ENCODE peak calls at places on chromosome 3, in ten cellular contexts. I, P, E, L, B, N, T, V, G and Q are unnamed samples.

GRCh38 chr3:169430687-169431404 is 232.7 kb downstream of the MECOM start:
- DNase-seq in T (no peak), E (peak; percentile 4), B (peak; percentile 3), I (peak; percentile 24), L (peak; percentile 57), P (peak; percentile 97), V (no peak), G (peak; percentile 85), N (no peak), Q (no peak)

GRCh38 chr3:44055951-44056350 is 185.7 kb upstream of the TOPAZ1 start:
- DNase-seq in B (peak; percentile 51), G (no peak), P (peak; percentile 69), E (no peak), L (no peak), T (no peak), N (no peak), V (no peak), I (no peak), Q (no peak)

GRCh38 chr3:149371723-149372114 is 5.7 kb downstream of the TM4SF1 start:
- DNase-seq in I (no peak), P (peak; percentile 21), G (peak; percentile 7), N (no peak), T (no peak), V (no peak), L (no peak), B (no peak), E (no peak), Q (no peak)

GRCh38 chr3:171967137-171967783 is 72.1 kb upstream of the FNDC3B start:
- DNase-seq in T (no peak), L (peak; percentile 85), B (peak; percentile 91), G (peak; percentile 88), E (no peak), P (peak; percentile 90), N (peak; percentile 86), I (no peak), V (no peak), Q (no peak)

GRCh38 chr3:139309880-139310279 is 33.9 kb upstream of the MRPS22 start:
- DNase-seq in E (no peak), V (no peak), I (no peak), P (peak; percentile 98), N (no peak), T (no peak), B (peak; percentile 84), G (peak; percentile 49), L (no peak), Q (no peak)

GRCh38 chr3:60742606-60743145 is 508.6 kb downstream of the FHIT start:
- DNase-seq in P (peak; percentile 85), G (peak; percentile 7), L (peak; percentile 28), V (no peak), N (no peak), E (peak; percentile 46), T (no peak), B (no peak), I (no peak), Q (no peak)

GRCh38 chr3:12393894-12394293 is 90.4 kb upstream of the TSEN2 start:
- DNase-seq in I (no peak), E (no peak), L (peak; percentile 92), B (peak; percentile 73), T (no peak), N (peak; percentile 86), P (peak; percentile 61), V (no peak), G (peak; percentile 97), Q (no peak)

GRCh38 chr3:141996437-141996836 is 120.0 kb downstream of the ATP1B3 start:
- DNase-seq in V (no peak), I (no peak), E (no peak), N (no peak), P (peak; percentile 7), L (no peak), G (no peak), B (no peak), T (no peak), Q (no peak)

GRCh38 chr3:129560269-129560787 is 17.4 kb downstream of the H1-8 start:
- DNase-seq in P (peak; percentile 95), N (peak; percentile 70), T (no peak), B (peak; percentile 85), L (peak; percentile 39), E (peak; percentile 23), G (peak; percentile 80), V (no peak), I (peak; percentile 62), Q (peak; percentile 86)

GRCh38 chr3:13950042-13950441 is 70.2 kb upstream of the WNT7A start:
- DNase-seq in B (no peak), N (no peak), I (no peak), T (peak; percentile 33), P (no peak), L (no peak), E (no peak), V (no peak), G (no peak), Q (no peak)